ENCODE peak calls at places on chromosomes 1 and 21, in four cellular contexts. T is stomach; D is T47D; G is activated effector memory CD4-positive, alpha-beta T cell treated with Interleukin-2 at 50 U/mL for 16 hours. L is an unnamed sample.

GRCh38 chr1:168643152-168643551 is 66.7 kb downstream of the XCL1 start:
- DNase-seq in T (no peak), D (no peak), G (no peak), L (no peak)

GRCh38 chr1:241934843-241935242 is 22.7 kb upstream of the BECN2 start:
- DNase-seq in D (no peak), G (no peak), T (no peak), L (no peak)

GRCh38 chr21:43345746-43346409 is 81.1 kb downstream of the SIK1 start:
- DNase-seq in T (no peak), G (no peak), D (no peak), L (no peak)

GRCh38 chr1:924619-925323 is 1.0 kb downstream of the SAMD11 start:
- DNase-seq in T (peak), G (no peak), D (peak), L (no peak)

GRCh38 chr1:223276029-223276428 is 87.9 kb downstream of the SUSD4 start:
- DNase-seq in G (no peak), T (no peak), D (no peak), L (no peak)

GRCh38 chr1:177954076-177954475 is 15.8 kb downstream of the SEC16B start:
- DNase-seq in T (no peak), D (no peak), G (no peak), L (no peak)

GRCh38 chr1:221687731-221688487 is 54.0 kb downstream of the DUSP10 start:
- DNase-seq in T (no peak), D (no peak), G (no peak), L (no peak)

GRCh38 chr21:17763286-17764037 is 55.7 kb downstream of the C21orf91 start:
- DNase-seq in G (no peak), D (no peak), T (no peak), L (no peak)

GRCh38 chr1:25180996-25181395 is 51.3 kb downstream of the SYF2 start:
- DNase-seq in D (no peak), G (no peak), T (peak), L (no peak)

GRCh38 chr1:169426174-169426716 is 1.0 kb downstream of the CCDC181 start:
- DNase-seq in G (no peak), T (no peak), D (peak), L (no peak)

GRCh38 chr1:17212487-17213121 is 7.7 kb downstream of the PADI1 start:
- DNase-seq in G (peak), D (peak), T (peak), L (no peak)

GRCh38 chr1:88681223-88681622 is 2.9 kb upstream of the PKN2 start:
- DNase-seq in G (no peak), D (no peak), T (no peak), L (no peak)

GRCh38 chr1:9721606-9722377 is 70.3 kb downstream of the PIK3CD start:
- DNase-seq in D (peak), G (peak), T (no peak), L (no peak)

GRCh38 chr1:180948846-180949615 is 36.3 kb downstream of the KIAA1614 start:
- DNase-seq in T (no peak), D (no peak), G (no peak), L (no peak)

GRCh38 chr1:156359973-156360372 is 9.0 kb upstream of the RHBG start:
- DNase-seq in T (no peak), G (no peak), D (peak), L (no peak)

GRCh38 chr1:229437443-229437842 is 3.5 kb upstream of the ACTA1 start:
- DNase-seq in D (no peak), T (no peak), G (no peak), L (no peak)

GRCh38 chr1:93362237-93362636 is 16.5 kb downstream of the DR1 start:
- DNase-seq in G (no peak), T (no peak), D (no peak), L (no peak)

GRCh38 chr1:43783671-43784205 is 76.4 kb downstream of the ST3GAL3 start:
- DNase-seq in G (no peak), D (peak), T (no peak), L (peak)

GRCh38 chr1:119940697-119941096 is 44.4 kb upstream of the ADAM30 start:
- DNase-seq in D (no peak), T (no peak), G (no peak), L (no peak)

GRCh38 chr1:52140633-52141512 is 1.0 kb upstream of the ZFYVE9 start:
- DNase-seq in D (no peak), T (no peak), G (no peak), L (no peak)

GRCh38 chr1:245822997-245823396 is 668.2 kb downstream of the KIF26B start:
- DNase-seq in T (no peak), D (no peak), G (no peak), L (peak)

GRCh38 chr1:10210841-10211804 is 753 bp downstream of the KIF1B start:
- DNase-seq in G (no peak), D (peak), T (peak), L (no peak)

GRCh38 chr1:199616947-199617346 is 410.6 kb upstream of the NR5A2 start:
- DNase-seq in D (no peak), G (no peak), T (no peak), L (no peak)

GRCh38 chr1:24438423-24438901 is 22.9 kb downstream of the NIPAL3 start:
- DNase-seq in G (no peak), D (no peak), T (no peak), L (no peak)

GRCh38 chr1:50271968-50272578 is 151.2 kb downstream of the DMRTA2 start:
- DNase-seq in T (peak), G (no peak), D (peak), L (no peak)

GRCh38 chr1:12604114-12604874 is 13.7 kb downstream of the DHRS3 start:
- DNase-seq in G (peak), T (peak), D (no peak), L (peak)

GRCh38 chr1:201365251-201365650 is 12.2 kb downstream of the TNNT2 start:
- DNase-seq in G (no peak), D (no peak), T (no peak), L (no peak)

GRCh38 chr1:38724160-38725131 is 135.1 kb downstream of the RRAGC start:
- DNase-seq in D (no peak), G (no peak), T (peak), L (no peak)

GRCh38 chr1:37478451-37478871 is 4.1 kb downstream of the ZC3H12A start:
- DNase-seq in G (peak), T (peak), D (no peak), L (no peak)

GRCh38 chr1:3007298-3008147 is 13.7 kb upstream of the ACTRT2 start:
- DNase-seq in G (no peak), D (no peak), T (no peak), L (no peak)

GRCh38 chr1:185608166-185608565 is 126.0 kb upstream of the HMCN1 start:
- DNase-seq in D (no peak), T (no peak), G (no peak), L (no peak)

GRCh38 chr1:231107600-231108326 is 54.1 kb upstream of the TRIM67 start:
- DNase-seq in D (no peak), T (no peak), G (no peak), L (no peak)

GRCh38 chr1:201648066-201648910 is 109.4 kb downstream of the NAV1 start:
- DNase-seq in D (peak), G (no peak), T (peak), L (no peak)

GRCh38 chr1:235999259-235999925 is 65.5 kb downstream of the NID1 start:
- DNase-seq in G (peak), D (no peak), T (no peak), L (peak)

GRCh38 chr1:244211559-244211944 is 160.5 kb downstream of the ZBTB18 start:
- DNase-seq in G (no peak), D (no peak), T (no peak), L (no peak)